ENCODE peak calls at places on chromosomes 12 and 14, in seven cellular contexts. V, S, A, Z, J, Y and T are unnamed samples.

GRCh38 chr14:30355431-30355913 is 203.5 kb upstream of the G2E3 start:
- DNase-seq in Y (peak; percentile 0), A (no peak), V (no peak), Z (no peak), J (peak; percentile 1), S (no peak), T (no peak)

GRCh38 chr12:118979763-118980406 is 1.5 kb upstream of the SRRM4 start:
- DNase-seq in A (peak; percentile 75), J (peak; percentile 61), S (peak; percentile 79), Z (peak; percentile 24), Y (peak; percentile 40), V (no peak), T (peak; percentile 63)

GRCh38 chr12:80192087-80192486 is 92.8 kb downstream of the OTOGL start:
- DNase-seq in J (no peak), Y (no peak), Z (no peak), V (no peak), S (no peak), A (no peak), T (no peak)

GRCh38 chr14:104820669-104821228 is 19.8 kb downstream of the ZBTB42 start:
- DNase-seq in S (no peak), J (peak; percentile 73), V (peak; percentile 85), Y (peak; percentile 75), Z (peak; percentile 65), A (peak; percentile 75), T (peak; percentile 88)

GRCh38 chr12:5509122-5509521 is 77.2 kb downstream of the NTF3 start:
- DNase-seq in A (no peak), Y (no peak), S (no peak), J (no peak), Z (no peak), V (no peak), T (no peak)

GRCh38 chr14:54652188-54652889 is 85.4 kb downstream of the SAMD4A start:
- DNase-seq in Z (peak; percentile 68), V (peak; percentile 92), Y (peak; percentile 99), J (peak; percentile 99), S (no peak), A (peak; percentile 91), T (peak; percentile 75)

GRCh38 chr14:68444449-68445168 is 348.3 kb downstream of the ZFP36L1 start:
- DNase-seq in A (no peak), J (peak; percentile 60), V (no peak), Y (peak; percentile 64), Z (no peak), S (no peak), T (no peak)

GRCh38 chr14:79656496-79656895 is 554.8 kb downstream of the DIO2 start:
- DNase-seq in S (no peak), J (no peak), Y (no peak), V (no peak), Z (no peak), A (no peak), T (no peak)

GRCh38 chr14:33110737-33111443 is 172.2 kb downstream of the NPAS3 start:
- DNase-seq in V (no peak), S (no peak), Z (no peak), J (no peak), A (no peak), Y (no peak), T (no peak)

GRCh38 chr14:31990183-31990862 is 86.8 kb upstream of the ARHGAP5 start:
- DNase-seq in A (no peak), S (no peak), V (no peak), Y (no peak), J (no peak), Z (no peak), T (no peak)

GRCh38 chr12:132523576-132524331 is 33.8 kb downstream of the FBRSL1 start:
- DNase-seq in V (peak; percentile 90), Y (peak; percentile 44), A (peak; percentile 92), J (peak; percentile 53), Z (peak; percentile 73), S (peak; percentile 78), T (peak; percentile 83)

GRCh38 chr14:53613404-53614253 is 343.0 kb downstream of the BMP4 start:
- DNase-seq in V (no peak), Z (peak; percentile 13), A (peak; percentile 89), S (no peak), J (no peak), Y (peak; percentile 67), T (no peak)

GRCh38 chr12:45975506-45975905 is 14.9 kb downstream of the SCAF11 start:
- DNase-seq in V (no peak), S (no peak), Z (no peak), J (no peak), Y (no peak), A (no peak), T (no peak)

GRCh38 chr12:124107299-124107698 is 134.3 kb downstream of the ZNF664 start:
- DNase-seq in V (no peak), Z (no peak), S (no peak), A (no peak), J (no peak), Y (no peak), T (no peak)

GRCh38 chr12:70920251-70920851 is at the start of gene PTPRR:
- DNase-seq in Y (no peak), J (no peak), A (no peak), V (no peak), S (no peak), Z (no peak), T (peak; percentile 57)

GRCh38 chr12:26551385-26551784 is 281.6 kb downstream of the ITPR2 start:
- DNase-seq in Z (no peak), A (no peak), S (no peak), J (no peak), V (no peak), Y (no peak), T (no peak)

GRCh38 chr14:69337984-69338383 is 60.1 kb downstream of the ERH start:
- DNase-seq in V (no peak), Z (no peak), S (no peak), Y (no peak), A (no peak), J (no peak), T (no peak)

GRCh38 chr14:102229739-102230092 is 75.2 kb downstream of the MOK start:
- DNase-seq in Y (no peak), A (no peak), V (no peak), Z (no peak), S (no peak), J (no peak), T (no peak)

DNA sequence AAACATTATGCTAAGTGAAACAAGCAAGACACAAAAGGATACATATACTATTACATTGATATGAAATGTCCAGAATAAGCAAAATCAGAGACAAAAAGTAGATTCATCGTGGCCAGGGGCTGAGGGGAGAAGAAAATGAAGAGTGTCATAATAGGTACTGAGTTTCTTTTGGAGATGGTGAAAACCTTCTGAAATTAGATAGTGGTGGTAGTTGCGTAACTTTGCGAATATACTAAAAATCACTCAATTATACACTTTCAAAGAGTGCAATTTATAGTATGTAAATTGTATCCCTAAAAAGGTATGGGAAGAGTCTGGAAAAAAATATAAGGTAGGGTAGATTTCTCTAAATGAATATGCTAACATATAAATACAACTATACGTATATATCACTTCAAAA is 22.2 kb downstream of the KANSL2 start:
- DNase-seq in Y (no peak), Z (no peak), J (no peak), S (no peak), A (no peak), V (no peak), T (no peak)
- TF ChIP-seq CTCF in Y (no peak), Z (no peak), J (no peak), S (no peak), A (no peak), V (no peak), T (no peak)

GRCh38 chr12:111267171-111267570 is 101.7 kb downstream of the PHETA1 start:
- DNase-seq in J (no peak), V (no peak), A (no peak), Y (no peak), S (peak; percentile 28), Z (no peak), T (no peak)

GRCh38 chr12:111270128-111270651 is 98.7 kb downstream of the PHETA1 start:
- DNase-seq in S (no peak), J (no peak), Y (no peak), Z (no peak), V (no peak), A (no peak), T (no peak)

GRCh38 chr12:111269688-111270087 is 99.2 kb downstream of the PHETA1 start:
- DNase-seq in Z (no peak), S (no peak), A (no peak), Y (no peak), J (no peak), V (no peak), T (no peak)

GRCh38 chr12:111270773-111271172 is 98.1 kb downstream of the PHETA1 start:
- DNase-seq in A (peak; percentile 40), S (no peak), Y (no peak), J (peak; percentile 14), V (no peak), Z (no peak), T (no peak)

GRCh38 chr12:111268738-111269572 is 99.9 kb downstream of the PHETA1 start:
- DNase-seq in A (no peak), Y (no peak), S (peak; percentile 67), V (no peak), Z (no peak), J (no peak), T (no peak)
- TF ChIP-seq CTCF in A (peak; percentile 48), Y (peak; percentile 55), S (peak; percentile 93), V (peak; percentile 45), Z (peak; percentile 35), J (peak; percentile 37), T (peak; percentile 54)

GRCh38 chr12:117300131-117300530 is 61.3 kb downstream of the NOS1 start:
- DNase-seq in J (no peak), S (no peak), Y (no peak), A (no peak), Z (no peak), V (no peak), T (no peak)

GRCh38 chr12:117293510-117293909 is 67.9 kb downstream of the NOS1 start:
- DNase-seq in Y (no peak), V (no peak), J (no peak), A (no peak), S (no peak), Z (no peak), T (no peak)

GRCh38 chr12:117298191-117298590 is 63.2 kb downstream of the NOS1 start:
- DNase-seq in J (no peak), V (no peak), S (no peak), Z (no peak), Y (no peak), A (no peak), T (no peak)

GRCh38 chr12:117294206-117294605 is 67.2 kb downstream of the NOS1 start:
- DNase-seq in A (no peak), V (no peak), Z (no peak), J (no peak), S (peak; percentile 26), Y (no peak), T (no peak)

GRCh38 chr12:117298648-117299225 is 62.7 kb downstream of the NOS1 start:
- DNase-seq in Z (no peak), S (no peak), A (no peak), V (no peak), J (no peak), Y (no peak), T (no peak)
- TF ChIP-seq CTCF in Z (no peak), S (no peak), A (no peak), V (no peak), J (no peak), Y (no peak), T (no peak)

GRCh38 chr12:53251477-53252348 is 16.4 kb upstream of the ESPL1 start:
- DNase-seq in A (peak; percentile 87), J (peak; percentile 62), Z (peak; percentile 80), V (peak; percentile 92), S (peak; percentile 83), Y (peak; percentile 67), T (peak; percentile 90)
- TF ChIP-seq CTCF in A (peak; percentile 47), J (peak; percentile 36), Z (no peak), V (peak; percentile 53), S (peak; percentile 33), Y (peak; percentile 36), T (peak; percentile 35)